ENCODE peak calls at places on chromosomes 4 and X, in nine cellular contexts. One of them, this sample, is unnamed.

GRCh38 chr4:93605163-93605562 is 223.4 kb upstream of the ATOH1 start:
- DNase-seq in left lung: no peak
- DNase-seq in upper lobe of left lung: no peak
- DNase-seq in activated CD8-positive, alpha-beta T cell treated with anti-CD3 and anti-CD28 coated beads for 36 hours: no peak
- DNase-seq in fibroblast of mammary gland: no peak
- DNase-seq in lung: no peak
- DNase-seq in cardiac muscle cell: no peak
- DNase-seq in colonic mucosa: no peak
- DNase-seq in neural crest cell: no peak
- DNase-seq in this sample: no peak

GRCh38 chrX:155334486-155335316 is at the start of gene CLIC2:
- DNase-seq in colonic mucosa: peak
- DNase-seq in neural crest cell: no peak
- DNase-seq in cardiac muscle cell: no peak
- DNase-seq in upper lobe of left lung: peak
- DNase-seq in lung: peak
- DNase-seq in left lung: no peak
- DNase-seq in fibroblast of mammary gland: peak
- DNase-seq in activated CD8-positive, alpha-beta T cell treated with anti-CD3 and anti-CD28 coated beads for 36 hours: peak
- DNase-seq in this sample: no peak

GRCh38 chr4:82975792-82976191 is 34.8 kb downstream of the LIN54 start:
- DNase-seq in neural crest cell: no peak
- DNase-seq in cardiac muscle cell: no peak
- DNase-seq in left lung: no peak
- DNase-seq in lung: no peak
- DNase-seq in fibroblast of mammary gland: peak
- DNase-seq in colonic mucosa: no peak
- DNase-seq in upper lobe of left lung: no peak
- DNase-seq in activated CD8-positive, alpha-beta T cell treated with anti-CD3 and anti-CD28 coated beads for 36 hours: no peak
- DNase-seq in this sample: no peak

GRCh38 chr4:173499568-173500535 is 30.2 kb downstream of the HAND2 start:
- DNase-seq in fibroblast of mammary gland: no peak
- DNase-seq in neural crest cell: no peak
- DNase-seq in cardiac muscle cell: no peak
- DNase-seq in lung: no peak
- DNase-seq in upper lobe of left lung: no peak
- DNase-seq in left lung: no peak
- DNase-seq in activated CD8-positive, alpha-beta T cell treated with anti-CD3 and anti-CD28 coated beads for 36 hours: no peak
- DNase-seq in colonic mucosa: no peak
- DNase-seq in this sample: no peak

GRCh38 chr4:907103-907400 is 25.1 kb downstream of the GAK start:
- DNase-seq in cardiac muscle cell: no peak
- DNase-seq in activated CD8-positive, alpha-beta T cell treated with anti-CD3 and anti-CD28 coated beads for 36 hours: no peak
- DNase-seq in neural crest cell: no peak
- DNase-seq in colonic mucosa: no peak
- DNase-seq in upper lobe of left lung: no peak
- DNase-seq in lung: no peak
- DNase-seq in fibroblast of mammary gland: no peak
- DNase-seq in left lung: peak
- DNase-seq in this sample: no peak

GRCh38 chr4:150986085-150986484 is 29.0 kb downstream of the LRBA start:
- DNase-seq in upper lobe of left lung: no peak
- DNase-seq in lung: no peak
- DNase-seq in left lung: no peak
- DNase-seq in activated CD8-positive, alpha-beta T cell treated with anti-CD3 and anti-CD28 coated beads for 36 hours: peak
- DNase-seq in colonic mucosa: no peak
- DNase-seq in fibroblast of mammary gland: no peak
- DNase-seq in cardiac muscle cell: no peak
- DNase-seq in neural crest cell: no peak
- DNase-seq in this sample: no peak

GRCh38 chrX:139932077-139932900 is 564 bp downstream of the ATP11C start:
- DNase-seq in fibroblast of mammary gland: no peak
- DNase-seq in colonic mucosa: peak
- DNase-seq in lung: peak
- DNase-seq in upper lobe of left lung: peak
- DNase-seq in cardiac muscle cell: peak
- DNase-seq in neural crest cell: no peak
- DNase-seq in activated CD8-positive, alpha-beta T cell treated with anti-CD3 and anti-CD28 coated beads for 36 hours: peak
- DNase-seq in left lung: peak
- DNase-seq in this sample: peak

GRCh38 chr4:8580321-8581093 is at the start of gene GPR78:
- DNase-seq in fibroblast of mammary gland: peak
- DNase-seq in neural crest cell: peak
- DNase-seq in colonic mucosa: peak
- DNase-seq in left lung: peak
- DNase-seq in upper lobe of left lung: no peak
- DNase-seq in lung: no peak
- DNase-seq in cardiac muscle cell: peak
- DNase-seq in activated CD8-positive, alpha-beta T cell treated with anti-CD3 and anti-CD28 coated beads for 36 hours: peak
- DNase-seq in this sample: peak

GRCh38 chrX:30561191-30561590 is 16.4 kb downstream of the TASL start:
- DNase-seq in lung: no peak
- DNase-seq in cardiac muscle cell: peak
- DNase-seq in fibroblast of mammary gland: no peak
- DNase-seq in activated CD8-positive, alpha-beta T cell treated with anti-CD3 and anti-CD28 coated beads for 36 hours: no peak
- DNase-seq in left lung: no peak
- DNase-seq in neural crest cell: no peak
- DNase-seq in upper lobe of left lung: no peak
- DNase-seq in colonic mucosa: no peak
- DNase-seq in this sample: no peak

DNA sequence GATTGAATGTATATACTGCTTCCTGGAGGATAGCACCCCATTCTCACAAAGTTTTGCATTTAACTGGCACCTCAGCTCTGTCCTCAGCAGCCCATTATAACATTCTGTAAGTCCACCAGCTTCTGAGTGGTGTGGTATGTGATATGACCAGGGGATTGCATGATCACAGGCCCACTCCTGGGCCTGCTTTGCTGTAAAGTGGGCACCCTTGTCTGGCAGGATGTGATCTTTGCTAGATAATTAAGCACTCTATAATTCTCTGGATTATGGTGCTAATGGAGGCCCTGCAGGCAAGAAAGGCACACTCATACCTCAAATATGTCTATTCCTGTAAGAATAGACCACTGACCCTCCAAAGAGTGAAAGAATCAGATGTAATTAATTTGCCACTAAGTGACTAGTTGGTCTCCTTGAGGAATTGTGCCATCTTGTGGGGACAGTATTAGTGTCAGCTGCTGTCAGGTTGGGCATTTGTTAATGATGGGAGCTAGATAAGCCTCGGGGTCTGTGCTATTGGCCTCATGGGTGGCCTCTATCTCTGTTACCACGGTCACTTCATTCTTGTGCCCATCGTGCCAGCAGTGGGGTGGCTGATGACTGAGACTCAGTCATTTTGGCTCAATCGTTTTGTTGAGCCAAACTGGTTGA is 2.2 kb upstream of the CFI start:
- DNase-seq in colonic mucosa: no peak
- DNase-seq in cardiac muscle cell: peak
- DNase-seq in lung: no peak
- DNase-seq in upper lobe of left lung: peak
- DNase-seq in activated CD8-positive, alpha-beta T cell treated with anti-CD3 and anti-CD28 coated beads for 36 hours: peak
- DNase-seq in left lung: no peak
- DNase-seq in neural crest cell: no peak
- DNase-seq in fibroblast of mammary gland: peak
- DNase-seq in this sample: no peak
- TF ChIP-seq CTCF in colonic mucosa: peak
- TF ChIP-seq CTCF in cardiac muscle cell: peak
- TF ChIP-seq CTCF in lung: no peak
- TF ChIP-seq CTCF in upper lobe of left lung: no peak
- TF ChIP-seq CTCF in activated CD8-positive, alpha-beta T cell treated with anti-CD3 and anti-CD28 coated beads for 36 hours: peak
- TF ChIP-seq CTCF in left lung: no peak
- TF ChIP-seq CTCF in neural crest cell: peak
- TF ChIP-seq CTCF in fibroblast of mammary gland: peak
- TF ChIP-seq CTCF in this sample: no peak

DNA sequence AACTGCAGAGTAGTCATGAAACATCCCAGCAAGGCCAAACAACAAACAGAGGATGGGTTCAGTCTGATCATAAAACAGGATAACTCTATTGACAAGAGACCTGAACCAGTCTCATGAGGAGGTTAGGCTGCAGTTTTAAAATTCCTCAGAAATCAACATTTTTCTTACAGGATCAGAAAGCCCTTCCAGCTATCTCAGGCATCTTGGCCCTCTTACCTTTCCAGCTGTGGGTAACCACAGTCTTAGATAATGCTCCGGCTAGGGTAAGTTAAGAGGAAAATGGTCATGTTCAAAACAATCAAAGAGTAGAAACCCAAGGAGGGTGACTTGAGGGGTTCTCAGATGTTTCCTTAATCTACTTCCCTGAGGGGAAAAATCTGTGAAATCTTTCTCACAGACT is 5.1 kb downstream of the CTSO start:
- DNase-seq in upper lobe of left lung: no peak
- DNase-seq in left lung: no peak
- DNase-seq in colonic mucosa: no peak
- DNase-seq in activated CD8-positive, alpha-beta T cell treated with anti-CD3 and anti-CD28 coated beads for 36 hours: no peak
- DNase-seq in neural crest cell: no peak
- DNase-seq in fibroblast of mammary gland: no peak
- DNase-seq in cardiac muscle cell: no peak
- DNase-seq in lung: no peak
- DNase-seq in this sample: no peak
- TF ChIP-seq CTCF in upper lobe of left lung: no peak
- TF ChIP-seq CTCF in left lung: no peak
- TF ChIP-seq CTCF in colonic mucosa: no peak
- TF ChIP-seq CTCF in activated CD8-positive, alpha-beta T cell treated with anti-CD3 and anti-CD28 coated beads for 36 hours: no peak
- TF ChIP-seq CTCF in neural crest cell: no peak
- TF ChIP-seq CTCF in fibroblast of mammary gland: no peak
- TF ChIP-seq CTCF in cardiac muscle cell: no peak
- TF ChIP-seq CTCF in lung: no peak
- TF ChIP-seq CTCF in this sample: no peak

GRCh38 chr4:185128272-185129119 is 14.6 kb upstream of the SLC25A4 start:
- DNase-seq in left lung: peak
- DNase-seq in activated CD8-positive, alpha-beta T cell treated with anti-CD3 and anti-CD28 coated beads for 36 hours: peak
- DNase-seq in colonic mucosa: no peak
- DNase-seq in neural crest cell: no peak
- DNase-seq in lung: no peak
- DNase-seq in upper lobe of left lung: peak
- DNase-seq in cardiac muscle cell: peak
- DNase-seq in fibroblast of mammary gland: no peak
- DNase-seq in this sample: peak
- TF ChIP-seq CTCF in left lung: no peak
- TF ChIP-seq CTCF in activated CD8-positive, alpha-beta T cell treated with anti-CD3 and anti-CD28 coated beads for 36 hours: peak
- TF ChIP-seq CTCF in colonic mucosa: no peak
- TF ChIP-seq CTCF in neural crest cell: peak
- TF ChIP-seq CTCF in lung: no peak
- TF ChIP-seq CTCF in upper lobe of left lung: no peak
- TF ChIP-seq CTCF in cardiac muscle cell: peak
- TF ChIP-seq CTCF in fibroblast of mammary gland: no peak
- TF ChIP-seq CTCF in this sample: peak

GRCh38 chr4:71772592-71772991 is 11.3 kb downstream of the GC start:
- DNase-seq in lung: no peak
- DNase-seq in left lung: no peak
- DNase-seq in upper lobe of left lung: no peak
- DNase-seq in neural crest cell: no peak
- DNase-seq in fibroblast of mammary gland: no peak
- DNase-seq in activated CD8-positive, alpha-beta T cell treated with anti-CD3 and anti-CD28 coated beads for 36 hours: no peak
- DNase-seq in colonic mucosa: no peak
- DNase-seq in cardiac muscle cell: peak
- DNase-seq in this sample: no peak
- TF ChIP-seq CTCF in lung: no peak
- TF ChIP-seq CTCF in left lung: no peak
- TF ChIP-seq CTCF in upper lobe of left lung: no peak
- TF ChIP-seq CTCF in neural crest cell: no peak
- TF ChIP-seq CTCF in fibroblast of mammary gland: no peak
- TF ChIP-seq CTCF in activated CD8-positive, alpha-beta T cell treated with anti-CD3 and anti-CD28 coated beads for 36 hours: no peak
- TF ChIP-seq CTCF in colonic mucosa: peak
- TF ChIP-seq CTCF in cardiac muscle cell: no peak
- TF ChIP-seq CTCF in this sample: peak

DNA sequence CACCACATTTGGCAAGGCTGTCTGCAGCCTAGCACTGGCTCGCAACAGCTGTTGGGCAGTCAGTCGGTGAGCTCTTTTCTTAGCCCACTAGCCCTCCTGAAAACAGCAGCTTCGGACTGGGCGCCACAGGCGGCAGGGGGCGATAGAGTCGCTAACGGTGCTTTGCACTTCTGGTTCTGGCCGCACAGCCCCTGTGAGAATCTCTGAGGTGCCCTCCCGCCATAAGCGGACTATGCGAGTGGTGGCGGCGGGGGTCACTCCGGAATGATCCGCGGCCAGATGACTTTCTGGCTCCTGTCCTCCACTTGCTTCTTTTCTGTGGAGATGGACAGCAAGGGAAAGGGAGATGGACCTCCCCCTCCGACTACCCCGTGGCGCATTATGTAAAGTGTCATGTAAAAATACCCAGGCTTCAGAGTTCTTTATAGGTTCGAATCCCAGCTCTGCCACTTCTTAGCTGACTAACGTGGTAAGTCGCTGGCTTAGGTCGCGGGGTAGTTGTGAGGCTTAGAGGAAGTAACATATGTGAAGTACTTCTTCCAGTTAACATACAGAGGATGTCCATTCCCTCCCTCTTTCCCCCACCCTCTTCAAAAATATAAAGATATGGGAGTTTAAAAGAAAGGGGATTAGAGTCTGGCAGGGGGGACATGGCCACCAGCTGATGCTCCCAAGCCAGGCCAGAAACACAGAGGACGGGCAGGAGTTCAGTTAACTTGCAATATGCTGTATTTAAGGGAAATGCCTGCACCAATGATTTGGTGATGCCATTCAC is 11.0 kb downstream of the ARHGAP36 start:
- DNase-seq in left lung: no peak
- DNase-seq in colonic mucosa: no peak
- DNase-seq in lung: no peak
- DNase-seq in cardiac muscle cell: peak
- DNase-seq in neural crest cell: peak
- DNase-seq in upper lobe of left lung: no peak
- DNase-seq in activated CD8-positive, alpha-beta T cell treated with anti-CD3 and anti-CD28 coated beads for 36 hours: peak
- DNase-seq in fibroblast of mammary gland: peak
- DNase-seq in this sample: peak
- TF ChIP-seq CTCF in left lung: no peak
- TF ChIP-seq CTCF in colonic mucosa: no peak
- TF ChIP-seq CTCF in lung: no peak
- TF ChIP-seq CTCF in cardiac muscle cell: peak
- TF ChIP-seq CTCF in neural crest cell: peak
- TF ChIP-seq CTCF in upper lobe of left lung: no peak
- TF ChIP-seq CTCF in activated CD8-positive, alpha-beta T cell treated with anti-CD3 and anti-CD28 coated beads for 36 hours: peak
- TF ChIP-seq CTCF in fibroblast of mammary gland: peak
- TF ChIP-seq CTCF in this sample: peak

DNA sequence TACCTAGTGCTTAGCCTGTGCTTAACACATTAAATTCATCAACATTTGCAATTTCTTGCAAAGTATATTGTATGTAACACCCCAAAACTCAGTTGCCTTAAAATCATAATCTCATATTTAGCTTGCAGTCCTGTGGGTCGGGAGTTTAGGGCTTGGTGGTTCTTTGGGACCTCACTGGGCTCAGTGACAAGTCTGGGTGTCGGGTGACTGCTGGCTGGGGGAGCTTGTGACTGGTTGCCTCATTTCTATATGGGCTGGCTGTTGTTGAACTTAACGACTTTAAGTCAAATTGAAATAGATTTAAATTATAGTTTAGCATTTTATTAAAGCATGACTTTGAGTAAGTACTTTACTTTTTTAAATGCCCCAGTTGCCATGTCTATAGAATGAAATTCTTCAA is 401.4 kb upstream of the NR3C2 start:
- DNase-seq in colonic mucosa: no peak
- DNase-seq in upper lobe of left lung: no peak
- DNase-seq in cardiac muscle cell: no peak
- DNase-seq in activated CD8-positive, alpha-beta T cell treated with anti-CD3 and anti-CD28 coated beads for 36 hours: no peak
- DNase-seq in neural crest cell: no peak
- DNase-seq in fibroblast of mammary gland: no peak
- DNase-seq in left lung: no peak
- DNase-seq in lung: no peak
- DNase-seq in this sample: no peak
- TF ChIP-seq CTCF in colonic mucosa: no peak
- TF ChIP-seq CTCF in upper lobe of left lung: no peak
- TF ChIP-seq CTCF in cardiac muscle cell: no peak
- TF ChIP-seq CTCF in activated CD8-positive, alpha-beta T cell treated with anti-CD3 and anti-CD28 coated beads for 36 hours: no peak
- TF ChIP-seq CTCF in neural crest cell: no peak
- TF ChIP-seq CTCF in fibroblast of mammary gland: no peak
- TF ChIP-seq CTCF in left lung: no peak
- TF ChIP-seq CTCF in lung: no peak
- TF ChIP-seq CTCF in this sample: no peak